ENCODE peak calls at places on chromosomes 6 and 20, in four cellular contexts. V is K562, J is HepG2, W is GM12878. A is an unnamed sample.

GRCh38 chr20:57658447-57659130 is 38.4 kb upstream of the ZBP1 start:
- DNase-seq in J (no peak), V (no peak), W (no peak), A (no peak)

GRCh38 chr6:138287144-138287955 is 69.1 kb upstream of the PBOV1 start:
- DNase-seq in J (peak), V (peak), W (no peak), A (peak)

GRCh38 chr20:60403105-60403741 is 445.0 kb downstream of the CDH26 start:
- DNase-seq in V (no peak), J (no peak), W (no peak), A (no peak)

GRCh38 chr6:38179300-38179699 is 359.8 kb downstream of the ZFAND3 start:
- DNase-seq in V (no peak), W (no peak), J (no peak), A (no peak)

GRCh38 chr20:32386091-32386490 is 28.0 kb downstream of the ASXL1 start:
- DNase-seq in V (no peak), W (no peak), J (no peak), A (no peak)

GRCh38 chr6:128305228-128305627 is 215.2 kb downstream of the PTPRK start:
- DNase-seq in V (no peak), W (no peak), J (no peak), A (no peak)

GRCh38 chr6:117907600-117908245 is 659 bp downstream of the SLC35F1 start:
- DNase-seq in W (no peak), J (no peak), V (no peak), A (peak)

GRCh38 chr6:28281288-28282064 is at the start of gene PGBD1:
- DNase-seq in V (peak), J (peak), W (no peak), A (peak)

GRCh38 chr6:168075216-168075615 is 3.8 kb downstream of the FRMD1 start:
- DNase-seq in V (no peak), J (no peak), W (no peak), A (no peak)

GRCh38 chr6:31143148-31143547 is 4.3 kb upstream of the PSORS1C2 start:
- DNase-seq in W (no peak), J (no peak), V (no peak), A (no peak)

GRCh38 chr6:25014806-25015560 is 79.2 kb upstream of the RIPOR2 start:
- DNase-seq in J (no peak), V (no peak), W (no peak), A (no peak)

GRCh38 chr6:75528423-75528822 is 34.8 kb upstream of the FILIP1 start:
- DNase-seq in J (no peak), V (no peak), W (no peak), A (no peak)

GRCh38 chr6:75530696-75531095 is 37.1 kb upstream of the FILIP1 start:
- DNase-seq in J (no peak), V (no peak), W (no peak), A (no peak)

GRCh38 chr6:75531174-75531573 is 37.6 kb upstream of the FILIP1 start:
- DNase-seq in V (no peak), W (no peak), J (no peak), A (no peak)

GRCh38 chr6:75526502-75527127 is 33.0 kb upstream of the FILIP1 start:
- DNase-seq in W (peak), J (peak), V (peak), A (peak)

DNA sequence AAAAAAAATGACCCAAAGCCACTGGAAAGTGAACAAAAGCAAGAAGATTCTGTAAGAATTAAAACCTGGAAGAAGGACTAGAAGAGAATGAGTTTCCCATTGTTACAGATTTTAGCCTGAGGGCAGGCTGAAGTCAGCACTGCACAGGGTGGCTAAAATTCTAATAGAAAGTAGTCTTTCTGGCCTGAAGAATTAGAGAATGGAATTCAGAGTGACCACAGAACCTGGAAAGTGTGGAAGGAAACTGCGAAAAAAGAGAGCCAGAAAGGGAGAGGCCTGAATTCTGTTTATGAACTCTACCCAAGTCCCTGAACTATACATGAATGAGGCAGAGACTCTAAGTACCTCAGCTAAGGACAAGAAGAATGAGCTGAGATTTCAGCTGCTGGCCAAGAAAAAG is 38.9 kb upstream of the FILIP1 start:
- DNase-seq in V (no peak), J (no peak), W (no peak), A (no peak)
- TF ChIP-seq TARDBP in V (no peak), J (no peak), W (no peak), A (no peak)

DNA sequence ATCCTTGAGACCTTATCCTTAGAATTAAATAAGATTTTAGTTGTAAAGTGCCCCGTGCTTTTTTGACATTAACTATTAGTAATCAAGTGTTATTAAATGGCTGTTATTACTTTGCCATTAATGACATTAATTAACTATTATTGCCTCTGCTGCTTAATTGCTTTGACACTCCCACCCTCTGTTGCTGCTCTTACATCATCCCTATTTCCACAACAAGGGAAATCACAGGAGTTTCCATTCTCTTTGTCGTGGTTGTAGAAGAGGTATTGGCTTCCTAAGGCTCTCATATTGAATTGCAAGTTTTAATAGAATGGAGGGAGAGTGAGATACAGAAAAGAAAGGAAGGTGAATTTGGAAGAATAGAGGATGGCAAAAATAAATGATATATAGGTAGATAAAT is 545.8 kb downstream of the MMUT start:
- DNase-seq in J (no peak), V (no peak), W (no peak), A (no peak)
- TF ChIP-seq BHLHE40 in J (no peak), V (no peak), W (no peak), A (no peak)

DNA sequence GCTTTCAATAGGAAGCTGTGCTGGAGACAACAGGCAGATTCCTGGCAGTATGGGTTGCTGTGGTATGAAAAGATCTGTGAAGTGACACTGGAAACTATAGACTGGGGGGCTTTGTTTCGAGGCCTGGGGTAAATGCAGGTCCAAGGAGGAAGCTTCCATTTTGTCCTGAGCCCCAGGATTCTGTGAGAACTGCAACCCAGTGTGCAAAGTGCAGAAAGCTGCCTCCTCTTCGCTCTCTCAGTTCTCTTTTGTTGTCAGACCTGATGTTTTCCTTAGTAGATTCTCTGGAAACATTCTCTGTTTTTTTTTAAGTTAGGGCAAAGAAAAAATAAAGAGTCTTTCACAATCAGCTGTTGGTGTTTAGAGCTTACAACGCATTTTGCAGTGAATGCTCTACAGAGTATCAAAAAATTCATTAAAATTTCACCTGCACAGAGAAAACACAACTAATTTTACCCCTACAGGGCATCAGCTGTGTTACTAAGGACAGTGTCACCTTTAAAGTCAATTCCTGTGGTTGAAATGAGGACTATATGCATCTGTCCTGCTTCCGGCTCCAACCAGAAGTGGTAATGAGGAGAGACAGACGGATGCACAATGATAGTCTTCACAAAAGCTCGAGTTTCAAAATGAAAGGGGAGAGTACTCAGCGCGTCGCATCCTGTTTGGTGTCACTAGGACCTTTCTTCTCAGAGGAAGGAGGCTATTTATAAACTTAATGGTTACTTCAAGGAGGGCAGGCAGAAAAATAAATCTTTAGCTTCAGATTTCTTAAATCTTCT is 86.7 kb downstream of the LYRM4 start:
- DNase-seq in J (no peak), W (peak), V (no peak), A (no peak)
- TF ChIP-seq FOXK2 in J (no peak), W (no peak), V (no peak), A (no peak)

GRCh38 chr6:44733868-44734267 is 346.4 kb downstream of the CDC5L start:
- DNase-seq in W (no peak), J (no peak), V (no peak), A (no peak)
- TF ChIP-seq TARDBP in W (no peak), J (no peak), V (no peak), A (no peak)

DNA sequence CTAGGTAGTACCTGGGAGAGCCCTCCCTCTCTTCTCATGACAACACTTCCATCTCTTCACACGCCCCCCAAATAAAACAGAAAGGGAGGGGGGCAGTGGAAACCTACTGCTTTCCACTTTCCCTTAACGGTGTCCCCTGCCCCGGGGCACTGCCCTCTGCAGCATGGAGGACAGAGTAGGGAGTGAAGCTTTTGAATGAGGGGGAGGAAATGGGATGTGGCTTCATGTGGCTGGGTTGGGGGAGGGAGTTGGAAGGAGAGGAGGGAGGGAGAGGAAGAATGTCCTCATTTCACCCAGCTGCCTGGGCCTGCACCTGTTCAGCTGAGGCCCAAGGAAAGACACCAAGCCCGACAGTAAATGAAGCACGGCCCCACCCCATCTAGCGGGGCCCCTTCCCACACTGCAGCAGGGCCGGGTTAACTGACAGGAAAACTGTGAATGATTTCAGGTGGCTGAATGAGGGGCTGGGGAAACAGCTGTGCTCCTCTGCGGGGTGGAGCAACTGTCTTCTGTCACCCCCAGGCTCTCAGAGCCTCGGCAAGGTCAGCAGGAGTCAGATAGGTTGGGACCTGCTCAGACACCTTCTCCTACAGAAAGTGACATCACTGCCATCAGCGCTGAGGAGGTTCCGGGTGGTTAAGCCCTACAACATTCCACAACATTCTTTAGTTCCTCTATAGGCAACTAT is 40.0 kb upstream of the TAF8 start:
- DNase-seq in V (peak), W (no peak), J (no peak), A (no peak)
- TF ChIP-seq BHLHE40 in V (no peak), W (no peak), J (no peak), A (no peak)

A was measured in HEK293T.